ENCODE peak calls at places on chromosomes 12 and 14, in nine cellular contexts. O is aorta, M is suprapubic skin, F is stomach, I is prostate gland, Y is A673, V is brain microvascular endothelial cell, R is cardiac muscle cell, J is upper lobe of right lung. Z is an unnamed sample. For H3K36me3, the result is how much of the 10 kb centered on the place peaks cover.

GRCh38 chr12:57965766-57966165 is 24.4 kb downstream of the ATP23 start:
- DNase-seq in O (no peak), M (no peak), F (no peak), I (no peak), Y (no peak), V (no peak), R (no peak), J (no peak), Z (no peak)

GRCh38 chr12:51009038-51009437 is 17.1 kb downstream of the SLC11A2 start:
- DNase-seq in O (peak), M (peak), F (peak), I (peak), Y (no peak), V (no peak), R (peak), J (peak), Z (peak)

GRCh38 chr14:64879635-64880381 is at the start of gene SPTB:
- DNase-seq in O (no peak), M (peak), F (peak), I (peak), Y (peak), V (no peak), R (no peak), J (peak), Z (peak)

GRCh38 chr12:48865141-48865440 is 579 bp downstream of the RND1 start:
- DNase-seq in O (no peak), M (no peak), F (no peak), I (no peak), Y (no peak), V (no peak), R (no peak), J (no peak), Z (no peak)

GRCh38 chr14:74933925-74934435 is 10.9 kb upstream of the RPS6KL1 start:
- DNase-seq in O (peak), M (peak), F (no peak), I (no peak), Y (no peak), V (no peak), R (no peak), J (no peak), Z (no peak)

GRCh38 chr12:132154941-132155770 is 10.9 kb downstream of the NOC4L start:
- DNase-seq in O (peak), M (no peak), F (no peak), I (no peak), Y (no peak), V (no peak), R (peak), J (no peak), Z (no peak)

GRCh38 chr12:126198966-126199692 is 1133.9 kb downstream of the AACS start:
- DNase-seq in O (no peak), M (no peak), F (peak), I (no peak), Y (no peak), V (no peak), R (no peak), J (no peak), Z (no peak)

GRCh38 chr14:69242311-69243224 is 17.4 kb upstream of the GALNT16 start:
- DNase-seq in O (peak), M (no peak), F (peak), I (peak), Y (peak), V (peak), R (peak), J (no peak), Z (no peak)

GRCh38 chr12:15772405-15773018 is 16.7 kb downstream of the EPS8 start:
- DNase-seq in O (no peak), M (no peak), F (no peak), I (peak), Y (peak), V (no peak), R (peak), J (no peak), Z (no peak)

GRCh38 chr12:4353785-4354208 is 25.7 kb downstream of the FGF23 start:
- DNase-seq in O (no peak), M (no peak), F (no peak), I (no peak), Y (peak), V (no peak), R (peak), J (no peak), Z (peak)

GRCh38 chr12:76276499-76277151 is 71.6 kb downstream of the BBS10 start:
- DNase-seq in O (no peak), M (no peak), F (no peak), I (no peak), Y (no peak), V (no peak), R (peak), J (no peak), Z (no peak)

GRCh38 chr12:84767079-84767478 is 145.5 kb downstream of the SLC6A15 start:
- DNase-seq in O (no peak), M (no peak), F (no peak), I (no peak), Y (peak), V (no peak), R (no peak), J (no peak), Z (no peak)

GRCh38 chr12:88951860-88952483 is 371.7 kb upstream of the KITLG start:
- DNase-seq in O (no peak), M (no peak), F (no peak), I (no peak), Y (no peak), V (no peak), R (no peak), J (no peak), Z (no peak)

GRCh38 chr14:61167642-61168041 is 113.5 kb downstream of the TMEM30B start:
- DNase-seq in O (no peak), M (no peak), F (no peak), I (no peak), Y (no peak), V (no peak), R (no peak), J (no peak), Z (no peak)

GRCh38 chr14:69055973-69056372 is 76.9 kb upstream of the ACTN1 start:
- DNase-seq in O (no peak), M (no peak), F (no peak), I (no peak), Y (no peak), V (no peak), R (no peak), J (no peak), Z (no peak)

GRCh38 chr12:90959538-90960139 is 4.7 kb upstream of the CCER1 start:
- DNase-seq in O (no peak), M (no peak), F (no peak), I (peak), Y (peak), V (peak), R (peak), J (no peak), Z (no peak)

GRCh38 chr12:102426599-102427541 is 53.5 kb downstream of the IGF1 start:
- DNase-seq in O (peak), M (no peak), F (no peak), I (no peak), Y (no peak), V (no peak), R (no peak), J (no peak), Z (no peak)

GRCh38 chr12:102430661-102431060 is 49.7 kb downstream of the IGF1 start:
- DNase-seq in O (no peak), M (no peak), F (no peak), I (no peak), Y (no peak), V (no peak), R (no peak), J (no peak), Z (no peak)

GRCh38 chr12:102429755-102430154 is 50.6 kb downstream of the IGF1 start:
- DNase-seq in O (no peak), M (no peak), F (no peak), I (no peak), Y (no peak), V (no peak), R (no peak), J (no peak), Z (no peak)

GRCh38 chr12:102427542-102427923 is 52.8 kb downstream of the IGF1 start:
- DNase-seq in O (peak), M (no peak), F (no peak), I (no peak), Y (no peak), V (no peak), R (no peak), J (no peak), Z (no peak)

GRCh38 chr12:102429211-102429610 is 51.2 kb downstream of the IGF1 start:
- DNase-seq in O (no peak), M (no peak), F (no peak), I (no peak), Y (no peak), V (no peak), R (no peak), J (no peak), Z (no peak)
- H3K36me3 ChIP-seq in O (under half), M (under half), F (under half), I (under half), Y (under half), V (under half), R (under half), J (under half), Z (under half)

GRCh38 chr12:31227401-31227981 is 98.5 kb downstream of the SINHCAF start:
- DNase-seq in O (no peak), M (no peak), F (no peak), I (no peak), Y (no peak), V (no peak), R (no peak), J (no peak), Z (no peak)
- H3K27ac ChIP-seq in O (no peak), M (no peak), F (no peak), I (no peak), Y (no peak), V (no peak), R (no peak), J (no peak), Z (no peak)

GRCh38 chr12:114691810-114692557 is 8.0 kb upstream of the TBX3 start:
- DNase-seq in O (no peak), M (no peak), F (no peak), I (peak), Y (no peak), V (no peak), R (no peak), J (no peak), Z (no peak)
- H3K4me3 ChIP-seq in O (no peak), M (peak), F (peak), I (peak), Y (no peak), V (no peak), R (peak), J (peak), Z (no peak)

GRCh38 chr14:31300296-31300695 is 92.7 kb upstream of the HECTD1 start:
- DNase-seq in O (no peak), M (no peak), F (no peak), I (no peak), Y (no peak), V (no peak), R (no peak), J (no peak), Z (no peak)
- H3K36me3 ChIP-seq in O (under half), M (under half), F (half or more), I (under half), Y (under half), V (under half), R (under half), J (half or more), Z (under half)

GRCh38 chr14:49621114-49621881 is 699 bp downstream of the MGAT2 start:
- DNase-seq in O (peak), M (peak), F (peak), I (peak), Y (peak), V (peak), R (peak), J (peak), Z (no peak)

GRCh38 chr14:49620182-49621113 is at the start of the genes MGAT2 and RPL36AL:
- DNase-seq in O (peak), M (peak), F (peak), I (peak), Y (peak), V (peak), R (peak), J (peak), Z (peak)

GRCh38 chr14:49622022-49622607 is 1.5 kb downstream of the MGAT2 start:
- DNase-seq in O (no peak), M (no peak), F (no peak), I (no peak), Y (peak), V (no peak), R (no peak), J (no peak), Z (no peak)

GRCh38 chr14:49623387-49623786 is 2.8 kb downstream of the MGAT2 start:
- DNase-seq in O (no peak), M (no peak), F (no peak), I (no peak), Y (no peak), V (no peak), R (no peak), J (no peak), Z (no peak)

GRCh38 chr14:49623941-49624806 is 3.6 kb downstream of the MGAT2 start:
- DNase-seq in O (no peak), M (no peak), F (no peak), I (no peak), Y (no peak), V (no peak), R (no peak), J (no peak), Z (peak)
- H3K27ac ChIP-seq in O (no peak), M (no peak), F (no peak), I (no peak), Y (no peak), V (no peak), R (no peak), J (no peak), Z (peak)

GRCh38 chr12:53984901-53985357 is at the start of gene HOXC10:
- DNase-seq in O (peak), M (peak), F (peak), I (no peak), Y (peak), V (peak), R (peak), J (peak), Z (peak)

GRCh38 chr12:53985358-53985899 is 483 bp downstream of the HOXC10 start:
- DNase-seq in O (no peak), M (no peak), F (no peak), I (no peak), Y (peak), V (no peak), R (no peak), J (peak), Z (no peak)

GRCh38 chr12:53981652-53982565 is 3.0 kb upstream of the HOXC10 start:
- DNase-seq in O (no peak), M (peak), F (no peak), I (no peak), Y (no peak), V (no peak), R (no peak), J (no peak), Z (no peak)

GRCh38 chr12:53982616-53983579 is 2.0 kb upstream of the HOXC10 start:
- DNase-seq in O (no peak), M (no peak), F (no peak), I (no peak), Y (no peak), V (no peak), R (no peak), J (no peak), Z (no peak)

GRCh38 chr12:53983580-53984572 is 1.1 kb upstream of the HOXC10 start:
- DNase-seq in O (no peak), M (peak), F (no peak), I (no peak), Y (no peak), V (no peak), R (no peak), J (peak), Z (no peak)
- H3K4me3 ChIP-seq in O (no peak), M (peak), F (no peak), I (no peak), Y (peak), V (no peak), R (no peak), J (no peak), Z (no peak)

DNA sequence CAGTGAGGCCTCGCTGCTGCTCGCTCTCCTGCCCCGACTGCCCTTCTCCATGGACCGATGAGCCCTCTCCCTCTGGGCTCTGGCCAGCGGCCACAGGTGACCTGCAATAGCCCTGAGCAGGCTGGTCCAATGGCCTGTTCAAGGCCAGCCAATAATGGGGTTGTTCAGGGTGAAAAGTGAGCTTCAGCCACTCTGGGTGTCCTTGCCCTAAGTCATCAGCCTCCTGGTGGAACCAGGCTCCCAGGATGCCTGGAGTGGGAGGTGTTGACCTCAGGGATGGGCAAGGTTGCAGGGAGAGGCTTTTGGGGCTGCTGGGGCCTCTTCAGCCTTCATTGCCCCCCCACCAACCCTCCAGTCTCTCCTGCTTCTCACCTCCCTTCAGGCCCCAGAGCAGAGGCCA is 79.7 kb downstream of the RFLNA start:
- DNase-seq in O (no peak), M (no peak), F (no peak), I (no peak), Y (no peak), V (no peak), R (no peak), J (no peak), Z (no peak)
- H3K36me3 ChIP-seq in O (under half), M (half or more), F (half or more), I (under half), Y (under half), V (half or more), R (under half), J (half or more), Z (half or more)

GRCh38 chr14:73744874-73745529 is 30.8 kb upstream of the PNMA1 start:
- DNase-seq in O (no peak), M (peak), F (peak), I (peak), Y (no peak), V (no peak), R (no peak), J (peak), Z (no peak)

GRCh38 chr14:73742520-73743238 is 28.5 kb upstream of the PNMA1 start:
- DNase-seq in O (no peak), M (no peak), F (no peak), I (no peak), Y (no peak), V (no peak), R (no peak), J (no peak), Z (no peak)

GRCh38 chr14:73741876-73742519 is 27.8 kb upstream of the PNMA1 start:
- DNase-seq in O (no peak), M (peak), F (no peak), I (no peak), Y (peak), V (no peak), R (no peak), J (no peak), Z (no peak)

GRCh38 chr14:73744175-73744867 is 30.1 kb upstream of the PNMA1 start:
- DNase-seq in O (no peak), M (no peak), F (no peak), I (no peak), Y (no peak), V (no peak), R (no peak), J (no peak), Z (no peak)

GRCh38 chr14:73743431-73743931 is 29.3 kb upstream of the PNMA1 start:
- DNase-seq in O (peak), M (peak), F (no peak), I (no peak), Y (no peak), V (no peak), R (peak), J (no peak), Z (peak)
- H3K27ac ChIP-seq in O (peak), M (peak), F (peak), I (no peak), Y (peak), V (no peak), R (no peak), J (peak), Z (peak)

GRCh38 chr14:91400696-91401095 is 16.9 kb downstream of the CCDC88C start:
- DNase-seq in O (no peak), M (no peak), F (no peak), I (no peak), Y (no peak), V (no peak), R (peak), J (no peak), Z (no peak)
- H3K4me3 ChIP-seq in O (no peak), M (no peak), F (no peak), I (peak), Y (no peak), V (no peak), R (no peak), J (no peak), Z (peak)

GRCh38 chr14:57408037-57408436 is 17.7 kb downstream of the NAA30 start:
- DNase-seq in O (no peak), M (no peak), F (no peak), I (no peak), Y (no peak), V (no peak), R (no peak), J (no peak), Z (no peak)
- H3K36me3 ChIP-seq in O (under half), M (under half), F (under half), I (under half), Y (under half), V (under half), R (under half), J (under half), Z (under half)